ENCODE peak calls at places on chromosomes 16 and 17, in eight cellular contexts. I, W, Q, T, M, D, Z and Y are unnamed samples.

GRCh38 chr17:50966163-50966666 is 100.1 kb upstream of the TOB1 start:
- DNase-seq in I (no peak), W (no peak), Q (no peak), T (no peak), M (no peak), D (no peak), Z (no peak), Y (no peak)

GRCh38 chr17:77373298-77374169 is 232.8 kb downstream of the SEC14L1 start:
- DNase-seq in I (peak), W (no peak), Q (no peak), T (peak), M (no peak), D (no peak), Z (peak), Y (peak)

GRCh38 chr17:19317359-19318095 is 45.0 kb downstream of the B9D1 start:
- DNase-seq in I (no peak), W (no peak), Q (no peak), T (peak), M (peak), D (peak), Z (peak), Y (no peak)

GRCh38 chr17:61809816-61810392 is 53.4 kb downstream of the BRIP1 start:
- DNase-seq in I (no peak), W (no peak), Q (no peak), T (no peak), M (peak), D (no peak), Z (peak), Y (no peak)

GRCh38 chr17:10844667-10845387 is 6.9 kb upstream of the PIRT start:
- DNase-seq in I (peak), W (no peak), Q (peak), T (peak), M (peak), D (peak), Z (peak), Y (peak)

GRCh38 chr16:4214215-4214621 is 27.7 kb downstream of the SRL start:
- DNase-seq in I (no peak), W (no peak), Q (no peak), T (no peak), M (peak), D (no peak), Z (peak), Y (no peak)

GRCh38 chr17:2070241-2071023 is 15.5 kb downstream of the HIC1 start:
- DNase-seq in I (peak), W (no peak), Q (peak), T (no peak), M (no peak), D (no peak), Z (no peak), Y (no peak)

GRCh38 chr17:73765824-73766563 is 121.7 kb upstream of the SDK2 start:
- DNase-seq in I (no peak), W (no peak), Q (no peak), T (no peak), M (no peak), D (no peak), Z (no peak), Y (no peak)

GRCh38 chr17:72056727-72057290 is 64.0 kb upstream of the SOX9 start:
- DNase-seq in I (no peak), W (no peak), Q (no peak), T (no peak), M (no peak), D (peak), Z (no peak), Y (no peak)

GRCh38 chr17:47934856-47935255 is 6.5 kb upstream of the PNPO start:
- DNase-seq in I (no peak), W (no peak), Q (no peak), T (no peak), M (no peak), D (no peak), Z (no peak), Y (no peak)

GRCh38 chr16:24935336-24935735 is 79.8 kb downstream of the ARHGAP17 start:
- DNase-seq in I (no peak), W (no peak), Q (no peak), T (no peak), M (no peak), D (no peak), Z (no peak), Y (no peak)

GRCh38 chr16:88591577-88592021 is 21.4 kb downstream of the ZC3H18 start:
- DNase-seq in I (no peak), W (no peak), Q (peak), T (peak), M (peak), D (no peak), Z (no peak), Y (no peak)

GRCh38 chr17:40061532-40062038 is 1.2 kb upstream of the THRA start:
- DNase-seq in I (no peak), W (no peak), Q (no peak), T (no peak), M (no peak), D (no peak), Z (no peak), Y (no peak)

GRCh38 chr17:49299996-49300395 is 62.1 kb downstream of the ZNF652 start:
- DNase-seq in I (no peak), W (no peak), Q (no peak), T (no peak), M (no peak), D (no peak), Z (no peak), Y (no peak)

GRCh38 chr17:9902116-9902515 is 3.0 kb downstream of the RCVRN start:
- DNase-seq in I (no peak), W (no peak), Q (no peak), T (no peak), M (no peak), D (no peak), Z (no peak), Y (no peak)

GRCh38 chr16:31862761-31863160 is 10.8 kb upstream of the ZNF267 start:
- DNase-seq in I (no peak), W (no peak), Q (no peak), T (no peak), M (no peak), D (no peak), Z (no peak), Y (no peak)

GRCh38 chr16:72787130-72787518 is 260.8 kb downstream of the ZFHX3 start:
- DNase-seq in I (no peak), W (no peak), Q (no peak), T (no peak), M (no peak), D (no peak), Z (no peak), Y (no peak)

GRCh38 chr17:12078791-12079190 is 58.1 kb downstream of the MAP2K4 start:
- DNase-seq in I (no peak), W (no peak), Q (no peak), T (no peak), M (peak), D (no peak), Z (peak), Y (no peak)

GRCh38 chr17:58324409-58325288 is 3.9 kb downstream of the TSPOAP1 start:
- DNase-seq in I (peak), W (no peak), Q (no peak), T (no peak), M (no peak), D (peak), Z (no peak), Y (no peak)

GRCh38 chr16:88358033-88358481 is 24.7 kb upstream of the ZNF469 start:
- DNase-seq in I (no peak), W (no peak), Q (no peak), T (no peak), M (no peak), D (no peak), Z (no peak), Y (no peak)

GRCh38 chr17:49552070-49552751 is 23.5 kb upstream of the NXPH3 start:
- DNase-seq in I (no peak), W (no peak), Q (no peak), T (no peak), M (no peak), D (no peak), Z (no peak), Y (no peak)

GRCh38 chr17:7442142-7442541 is 2.7 kb upstream of the CHRNB1 start:
- DNase-seq in I (no peak), W (no peak), Q (no peak), T (no peak), M (no peak), D (no peak), Z (no peak), Y (no peak)

GRCh38 chr17:7443499-7444485 is 1.1 kb upstream of the CHRNB1 start:
- DNase-seq in I (no peak), W (no peak), Q (no peak), T (no peak), M (peak), D (no peak), Z (peak), Y (no peak)

GRCh38 chr17:7446669-7447068 is 1.8 kb downstream of the CHRNB1 start:
- DNase-seq in I (no peak), W (no peak), Q (no peak), T (no peak), M (no peak), D (no peak), Z (no peak), Y (no peak)

GRCh38 chr17:7444682-7445010 is 215 bp upstream of the CHRNB1 start:
- DNase-seq in I (peak), W (no peak), Q (no peak), T (no peak), M (no peak), D (no peak), Z (no peak), Y (no peak)

GRCh38 chr17:7445011-7445927 is at the start of gene CHRNB1:
- DNase-seq in I (peak), W (peak), Q (no peak), T (peak), M (no peak), D (peak), Z (no peak), Y (peak)
- H3K4me3 ChIP-seq in I (peak), W (peak), Q (peak), T (peak), M (peak), D (peak), Z (peak), Y (peak)

GRCh38 chr16:67865318-67865717 is 7.5 kb upstream of the EDC4 start:
- DNase-seq in I (peak), W (no peak), Q (no peak), T (no peak), M (peak), D (peak), Z (peak), Y (no peak)
- TF ChIP-seq CTCF in I (no peak), W (no peak), Q (peak), T (peak), M (peak), D (peak), Z (peak), Y (no peak)

GRCh38 chr17:68399638-68400403 is 57.5 kb downstream of the WIPI1 start:
- DNase-seq in I (no peak), W (no peak), Q (no peak), T (no peak), M (peak), D (no peak), Z (peak), Y (no peak)
- H3K4me3 ChIP-seq in I (no peak), W (no peak), Q (no peak), T (no peak), M (peak), D (no peak), Z (peak), Y (no peak)

GRCh38 chr16:30352488-30353401 is 2.4 kb downstream of the CD2BP2 start:
- DNase-seq in I (no peak), W (no peak), Q (no peak), T (no peak), M (no peak), D (no peak), Z (no peak), Y (no peak)
- TF ChIP-seq CTCF in I (no peak), W (no peak), Q (peak), T (no peak), M (peak), D (peak), Z (peak), Y (no peak)

GRCh38 chr16:30355144-30355953 is at the start of gene CD2BP2:
- DNase-seq in I (peak), W (peak), Q (peak), T (peak), M (peak), D (peak), Z (peak), Y (peak)

GRCh38 chr16:30355954-30356308 is 823 bp upstream of the CD2BP2 start:
- DNase-seq in I (peak), W (no peak), Q (no peak), T (no peak), M (no peak), D (no peak), Z (no peak), Y (no peak)

GRCh38 chr16:30357085-30357714 is 2.1 kb upstream of the CD2BP2 start:
- DNase-seq in I (no peak), W (no peak), Q (no peak), T (no peak), M (peak), D (no peak), Z (no peak), Y (no peak)

GRCh38 chr16:30357715-30358576 is 2.8 kb upstream of the CD2BP2 start:
- DNase-seq in I (no peak), W (no peak), Q (no peak), T (no peak), M (no peak), D (no peak), Z (no peak), Y (no peak)

GRCh38 chr16:30356401-30357084 is 1.4 kb upstream of the CD2BP2 start:
- DNase-seq in I (peak), W (no peak), Q (no peak), T (no peak), M (no peak), D (no peak), Z (no peak), Y (no peak)
- H3K4me3 ChIP-seq in I (peak), W (peak), Q (peak), T (peak), M (no peak), D (no peak), Z (no peak), Y (no peak)

GRCh38 chr17:38883592-38884526 is 14.0 kb downstream of the LASP1 start:
- DNase-seq in I (no peak), W (no peak), Q (no peak), T (peak), M (peak), D (no peak), Z (peak), Y (no peak)
- TF ChIP-seq CTCF in I (no peak), W (no peak), Q (peak), T (no peak), M (peak), D (peak), Z (peak), Y (no peak)

GRCh38 chr16:75263963-75264445 is 12.6 kb upstream of the BCAR1 start:
- DNase-seq in I (peak), W (peak), Q (no peak), T (no peak), M (no peak), D (no peak), Z (no peak), Y (no peak)
- H3K4me3 ChIP-seq in I (peak), W (peak), Q (peak), T (peak), M (peak), D (no peak), Z (peak), Y (no peak)

GRCh38 chr16:85451646-85452363 is 161.3 kb upstream of the GSE1 start:
- DNase-seq in I (no peak), W (no peak), Q (no peak), T (no peak), M (no peak), D (no peak), Z (no peak), Y (no peak)

GRCh38 chr16:85453701-85454100 is 159.4 kb upstream of the GSE1 start:
- DNase-seq in I (no peak), W (no peak), Q (no peak), T (no peak), M (no peak), D (no peak), Z (no peak), Y (no peak)

GRCh38 chr16:85454171-85454883 is 158.8 kb upstream of the GSE1 start:
- DNase-seq in I (no peak), W (no peak), Q (no peak), T (no peak), M (no peak), D (no peak), Z (no peak), Y (no peak)

GRCh38 chr16:85453179-85453678 is 159.9 kb upstream of the GSE1 start:
- DNase-seq in I (no peak), W (no peak), Q (no peak), T (no peak), M (no peak), D (no peak), Z (no peak), Y (no peak)

GRCh38 chr16:85452364-85453178 is 160.6 kb upstream of the GSE1 start:
- DNase-seq in I (no peak), W (no peak), Q (no peak), T (no peak), M (no peak), D (no peak), Z (no peak), Y (no peak)
- TF ChIP-seq CTCF in I (no peak), W (no peak), Q (no peak), T (no peak), M (no peak), D (no peak), Z (no peak), Y (no peak)

GRCh38 chr16:83968891-83969672 is 1.0 kb downstream of the NECAB2 start:
- DNase-seq in I (no peak), W (no peak), Q (no peak), T (no peak), M (no peak), D (no peak), Z (no peak), Y (no peak)
- H3K4me3 ChIP-seq in I (no peak), W (peak), Q (no peak), T (no peak), M (no peak), D (no peak), Z (no peak), Y (no peak)

GRCh38 chr17:41801374-41802062 is 10.2 kb downstream of the P3H4 start:
- DNase-seq in I (peak), W (peak), Q (no peak), T (peak), M (peak), D (peak), Z (peak), Y (peak)
- TF ChIP-seq CTCF in I (peak), W (peak), Q (peak), T (peak), M (peak), D (peak), Z (peak), Y (peak)